ENCODE peak calls at places on chromosomes 12 and 14, in nine cellular contexts. J is sigmoid colon, C is tibial artery, P is vagina, G is omental fat pad, D is left lung, U is DND-41, H is type B pancreatic cell, T is stomach. O is an unnamed sample.
A peak's percentile ranks its signal among the peaks of the same experiment; 100 is the strongest.

GRCh38 chr14:25350071-25350470 is 300.1 kb upstream of the STXBP6 start:
- DNase-seq in J (no peak), C (no peak), P (no peak), G (no peak), D (no peak), U (no peak), H (no peak), T (no peak), O (no peak)

GRCh38 chr12:716506-716905 is 35.9 kb upstream of the WNK1 start:
- DNase-seq in J (no peak), C (no peak), P (no peak), G (no peak), D (no peak), U (no peak), H (no peak), T (no peak), O (no peak)

GRCh38 chr12:116044181-116044580 is 233.3 kb downstream of the MED13L start:
- DNase-seq in J (no peak), C (no peak), P (no peak), G (no peak), D (no peak), U (no peak), H (no peak), T (no peak), O (no peak)

GRCh38 chr12:119990382-119990874 is 1.4 kb downstream of the BICDL1 start:
- DNase-seq in J (no peak), C (no peak), P (no peak), G (no peak), D (no peak), U (no peak), H (no peak), T (no peak), O (no peak)

GRCh38 chr14:99522457-99522891 is 41.3 kb downstream of the CCNK start:
- DNase-seq in J (peak; percentile 85), C (no peak), P (no peak), G (no peak), D (peak; percentile 69), U (no peak), H (no peak), T (no peak), O (no peak)

GRCh38 chr12:49094104-49094948 is at the start of gene DHH:
- DNase-seq in J (no peak), C (peak; percentile 74), P (no peak), G (no peak), D (peak; percentile 83), U (no peak), H (no peak), T (no peak), O (no peak)

GRCh38 chr14:23366163-23366921 is 1.4 kb upstream of the EFS start:
- DNase-seq in J (peak; percentile 90), C (peak; percentile 92), P (no peak), G (peak; percentile 30), D (peak; percentile 87), U (no peak), H (peak; percentile 88), T (no peak), O (no peak)

GRCh38 chr14:96792003-96792402 is 5.2 kb upstream of the VRK1 start:
- DNase-seq in J (no peak), C (no peak), P (no peak), G (no peak), D (no peak), U (no peak), H (no peak), T (no peak), O (no peak)

GRCh38 chr14:58987601-58988000 is 200.9 kb upstream of the DAAM1 start:
- DNase-seq in J (no peak), C (no peak), P (no peak), G (no peak), D (no peak), U (no peak), H (no peak), T (no peak), O (no peak)

GRCh38 chr12:52203126-52203921 is 11.5 kb upstream of the KRT80 start:
- DNase-seq in J (peak; percentile 75), C (peak; percentile 79), P (no peak), G (peak; percentile 77), D (peak; percentile 84), U (no peak), H (no peak), T (peak; percentile 36), O (no peak)
- TF ChIP-seq CTCF in J (no peak), C (no peak), P (no peak), G (no peak), D (no peak), U (no peak), H (no peak), T (no peak), O (no peak)

GRCh38 chr14:88191605-88192004 is 131.5 kb downstream of the KCNK10 start:
- DNase-seq in J (no peak), C (no peak), P (no peak), G (no peak), D (no peak), U (no peak), H (no peak), T (no peak), O (no peak)
- TF ChIP-seq CTCF in J (no peak), C (no peak), P (no peak), G (no peak), D (no peak), U (no peak), H (no peak), T (no peak), O (no peak)

DNA sequence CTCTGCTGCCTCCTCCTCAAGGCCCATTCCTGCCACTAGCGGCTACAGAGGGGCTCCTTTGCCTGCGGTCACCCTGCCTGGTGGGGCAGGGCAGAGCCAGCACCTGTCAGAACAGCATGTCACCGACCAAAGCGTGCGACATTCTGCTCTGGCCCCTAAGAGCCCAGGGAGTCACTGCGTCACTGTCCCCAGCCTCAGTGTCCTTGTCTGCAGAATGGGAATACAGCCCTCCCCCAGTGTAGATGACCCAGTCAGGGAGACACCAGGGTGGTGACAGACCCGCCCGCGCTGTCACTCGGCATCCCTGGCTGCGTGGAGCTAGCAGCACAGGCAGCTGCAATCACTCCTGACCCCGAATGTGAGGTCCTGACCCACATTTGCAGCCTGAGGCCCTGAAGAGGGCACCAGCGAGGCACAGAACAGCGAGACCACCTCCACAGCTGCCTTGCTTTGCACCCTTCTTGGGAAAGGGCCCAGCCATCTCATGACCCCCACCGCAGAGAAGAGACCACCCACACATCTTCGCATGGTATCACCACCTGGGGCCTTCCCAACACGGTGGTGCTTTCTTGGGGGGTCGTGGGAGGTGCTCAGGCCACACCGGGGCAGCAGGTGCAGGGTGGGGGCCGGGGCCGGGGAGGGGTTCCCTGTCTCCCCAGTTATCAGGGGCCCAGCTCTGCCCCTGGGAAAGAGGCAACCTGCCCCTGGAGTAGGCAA is 2.5 kb downstream of the AHNAK2 start:
- DNase-seq in J (peak; percentile 66), C (no peak), P (no peak), G (no peak), D (peak; percentile 57), U (peak; percentile 50), H (no peak), T (no peak), O (no peak)
- TF ChIP-seq CTCF in J (no peak), C (no peak), P (no peak), G (no peak), D (no peak), U (peak; percentile 56), H (no peak), T (no peak), O (no peak)

GRCh38 chr12:47349770-47350408 is 270.1 kb upstream of the AMIGO2 start:
- DNase-seq in J (no peak), C (no peak), P (no peak), G (no peak), D (no peak), U (no peak), H (no peak), T (no peak), O (no peak)

GRCh38 chr12:47348206-47348605 is 268.4 kb upstream of the AMIGO2 start:
- DNase-seq in J (no peak), C (no peak), P (no peak), G (no peak), D (no peak), U (no peak), H (no peak), T (no peak), O (no peak)

GRCh38 chr12:47353508-47353907 is 273.7 kb upstream of the AMIGO2 start:
- DNase-seq in J (no peak), C (no peak), P (no peak), G (no peak), D (no peak), U (no peak), H (no peak), T (no peak), O (no peak)

GRCh38 chr12:47346251-47347019 is 266.7 kb upstream of the AMIGO2 start:
- DNase-seq in J (no peak), C (no peak), P (no peak), G (no peak), D (no peak), U (no peak), H (no peak), T (no peak), O (no peak)

DNA sequence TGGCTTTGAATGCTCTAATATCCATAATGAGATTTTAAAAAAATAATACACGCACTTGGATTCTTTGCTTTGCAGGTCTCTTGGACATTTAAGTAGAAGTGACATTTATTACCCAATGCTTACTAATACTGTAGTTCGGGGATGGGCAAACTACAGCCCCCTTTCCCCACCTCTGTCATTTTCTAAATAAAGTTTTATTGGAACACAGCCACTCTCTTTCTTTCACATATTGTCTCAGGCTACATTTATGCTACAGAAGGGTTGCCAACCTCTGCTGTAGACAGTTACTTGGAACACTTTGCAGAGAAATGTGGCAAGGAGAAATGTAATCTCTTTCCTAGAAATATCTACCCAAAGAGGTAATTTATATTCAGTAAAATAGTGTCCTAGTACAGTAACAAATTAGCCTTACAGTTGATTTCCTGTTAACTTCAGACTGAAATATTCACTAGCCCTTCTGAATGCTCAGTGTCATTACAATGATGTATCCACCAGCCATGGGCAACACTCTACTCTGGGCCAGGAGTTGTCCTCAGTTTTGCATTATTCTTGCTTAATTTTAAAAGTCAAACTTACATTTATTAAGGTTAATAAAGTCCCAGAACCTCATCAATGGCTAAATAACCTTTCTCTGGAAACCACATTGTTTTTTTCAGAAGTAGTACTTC is 269.5 kb upstream of the AMIGO2 start:
- DNase-seq in J (no peak), C (no peak), P (no peak), G (no peak), D (no peak), U (no peak), H (no peak), T (no peak), O (no peak)
- TF ChIP-seq CTCF in J (no peak), C (no peak), P (no peak), G (no peak), D (no peak), U (no peak), H (no peak), T (no peak), O (no peak)